ENCODE peak calls at places on chromosomes 6 and 20, in nine cellular contexts. P is GM12864; I is IMR-90; T is ovary; B is omental fat pad; X is spleen; J is CD4-positive, alpha-beta T cell; F is PC-9; R is endothelial cell of umbilical vein. O is an unnamed sample.

GRCh38 chr20:59645316-59645715 is 41.0 kb downstream of the PHACTR3 start:
- DNase-seq in P (no peak), I (no peak), T (no peak), X (peak), R (no peak), B (no peak), F (no peak), J (no peak), O (no peak)

GRCh38 chr6:38973178-38974057 is 75.2 kb upstream of the GLP1R start:
- DNase-seq in J (no peak), R (peak), X (no peak), B (no peak), P (peak), F (peak), I (peak), T (no peak), O (peak)

GRCh38 chr20:15705975-15706374 is 867.3 kb downstream of the KIF16B start:
- DNase-seq in F (no peak), X (no peak), J (no peak), T (no peak), B (no peak), I (no peak), P (no peak), R (peak), O (no peak)

GRCh38 chr20:41330343-41330720 is 10.3 kb upstream of the LPIN3 start:
- DNase-seq in R (no peak), T (no peak), I (peak), J (no peak), X (no peak), P (no peak), F (no peak), B (no peak), O (no peak)

GRCh38 chr20:60250251-60250650 is 292.0 kb downstream of the CDH26 start:
- DNase-seq in I (peak), F (no peak), X (no peak), B (no peak), R (no peak), P (no peak), J (no peak), T (no peak), O (no peak)

GRCh38 chr6:106609699-106610098 is 19.6 kb downstream of the RTN4IP1 start:
- DNase-seq in R (no peak), B (no peak), X (no peak), P (no peak), J (no peak), T (no peak), F (peak), I (no peak), O (no peak)

GRCh38 chr20:37886851-37887297 is 16.1 kb upstream of the VSTM2L start:
- DNase-seq in I (no peak), R (no peak), X (peak), B (no peak), F (no peak), P (no peak), T (no peak), J (no peak), O (no peak)

GRCh38 chr6:71979911-71980310 is 93.6 kb downstream of the RIMS1 start:
- DNase-seq in I (peak), B (no peak), J (no peak), T (no peak), F (no peak), R (no peak), X (no peak), P (no peak), O (no peak)

GRCh38 chr20:63498950-63499332 is at the start of gene EEF1A2:
- DNase-seq in R (no peak), X (peak), T (no peak), I (no peak), B (no peak), P (no peak), F (peak), J (peak), O (no peak)

GRCh38 chr6:20340459-20340858 is 61.2 kb upstream of the E2F3 start:
- DNase-seq in R (no peak), F (no peak), B (no peak), X (no peak), P (no peak), J (no peak), T (no peak), I (no peak), O (no peak)

GRCh38 chr6:168155193-168155592 is 76.2 kb upstream of the FRMD1 start:
- DNase-seq in J (no peak), X (no peak), T (no peak), I (peak), B (no peak), F (no peak), P (no peak), R (no peak), O (no peak)

GRCh38 chr20:45448250-45448649 is 21.3 kb upstream of the WFDC2 start:
- DNase-seq in R (no peak), P (no peak), F (no peak), J (no peak), I (no peak), B (no peak), T (no peak), X (no peak), O (no peak)

GRCh38 chr20:45449528-45449927 is 20.0 kb upstream of the WFDC2 start:
- DNase-seq in T (no peak), P (no peak), F (no peak), J (no peak), I (no peak), B (no peak), R (no peak), X (no peak), O (no peak)

GRCh38 chr20:45452772-45453171 is 16.8 kb upstream of the WFDC2 start:
- DNase-seq in P (no peak), T (no peak), X (no peak), R (no peak), I (no peak), J (no peak), B (no peak), F (no peak), O (no peak)

GRCh38 chr20:45452238-45452637 is 17.3 kb upstream of the WFDC2 start:
- DNase-seq in J (no peak), I (no peak), B (no peak), P (no peak), F (no peak), R (no peak), X (no peak), T (no peak), O (no peak)

DNA sequence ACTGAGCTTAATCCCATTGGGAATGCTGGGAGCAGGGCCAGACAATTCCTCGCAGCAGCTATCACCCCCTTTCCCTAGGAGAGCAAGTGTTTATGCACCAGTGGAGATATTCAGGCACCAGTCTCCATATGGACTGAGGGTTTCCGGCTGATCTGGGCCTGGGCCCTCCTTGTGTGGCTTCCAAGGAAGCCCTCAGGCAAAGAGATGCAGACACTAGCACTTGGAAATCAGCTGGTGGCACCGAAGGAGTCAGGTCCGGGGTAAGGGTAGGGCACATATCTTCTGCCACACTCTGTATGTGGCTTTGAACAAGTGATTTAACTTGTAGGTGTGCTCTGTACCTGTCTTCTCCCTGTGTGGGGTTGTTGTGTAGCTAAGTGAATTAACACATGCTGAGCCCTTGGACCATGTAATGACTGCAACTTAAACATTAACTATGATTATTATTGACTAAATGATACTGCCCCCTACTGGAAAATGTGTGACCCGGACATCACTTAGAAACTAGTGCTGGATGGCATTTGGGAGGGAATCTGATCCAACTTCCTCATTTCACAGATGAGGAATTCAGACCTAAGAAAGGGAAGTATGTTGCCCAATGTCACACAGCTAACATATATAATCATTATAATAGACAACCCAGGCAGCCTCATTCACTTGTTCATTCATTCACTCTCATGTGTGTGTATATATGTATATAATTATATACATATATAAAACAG is 19.3 kb upstream of the WFDC2 start:
- DNase-seq in R (peak), B (no peak), I (peak), F (no peak), P (no peak), X (no peak), T (no peak), J (no peak), O (peak)
- TF ChIP-seq CTCF in R (peak), B (no peak), I (peak), F (peak), P (peak), X (peak), T (no peak), J (peak), O (peak)

DNA sequence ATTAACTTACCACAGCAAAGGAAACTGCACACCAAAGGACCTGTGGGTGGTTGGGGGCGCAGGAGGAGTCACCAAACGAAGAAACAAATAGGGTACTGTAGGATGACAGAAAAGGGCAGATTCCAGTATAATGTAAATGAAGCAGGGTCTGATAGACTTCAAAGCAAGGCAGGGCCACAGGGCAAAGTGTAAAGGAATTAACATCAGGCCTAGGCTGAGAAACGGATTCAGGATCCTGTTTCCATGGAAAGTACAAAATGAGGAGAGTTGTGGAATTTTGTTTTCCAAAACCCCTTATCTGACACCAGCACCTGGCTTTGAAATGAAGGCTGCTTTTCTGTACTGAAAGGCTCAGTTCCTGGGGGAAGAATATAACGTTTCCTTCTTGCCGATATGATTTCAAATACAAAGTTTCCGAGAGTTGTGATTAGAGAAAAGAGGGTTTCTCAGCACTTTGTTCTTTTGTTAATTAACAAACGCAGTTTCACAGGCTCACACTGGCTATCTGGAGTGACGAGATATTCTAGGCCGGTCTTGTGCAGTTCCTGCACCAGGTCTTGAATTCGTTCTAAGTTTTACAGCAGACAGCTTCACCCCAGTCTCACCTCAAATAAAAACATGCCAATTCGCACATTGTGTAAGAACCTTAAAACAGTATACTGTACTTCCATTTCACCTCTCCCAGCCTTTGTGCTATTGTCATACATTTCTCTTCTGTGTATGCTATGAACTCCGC is 5.8 kb downstream of the DEFB123 start:
- DNase-seq in X (no peak), J (no peak), B (no peak), R (no peak), I (no peak), F (no peak), P (no peak), T (no peak), O (no peak)
- TF ChIP-seq CTCF in X (no peak), J (no peak), B (no peak), R (no peak), I (no peak), F (no peak), P (no peak), T (no peak), O (no peak)

GRCh38 chr20:44785768-44786167 is 24.6 kb downstream of the RIMS4 start:
- DNase-seq in R (no peak), B (no peak), X (no peak), I (no peak), F (no peak), P (no peak), T (no peak), J (no peak), O (no peak)
- TF ChIP-seq CTCF in R (no peak), B (no peak), X (no peak), I (no peak), F (no peak), P (no peak), T (no peak), J (no peak), O (no peak)

GRCh38 chr6:142823579-142823902 is 121.4 kb downstream of the HIVEP2 start:
- DNase-seq in P (no peak), X (no peak), I (no peak), R (no peak), B (no peak), F (no peak), J (no peak), T (no peak), O (no peak)

GRCh38 chr6:142821164-142821716 is 123.7 kb downstream of the HIVEP2 start:
- DNase-seq in R (no peak), B (no peak), J (no peak), T (no peak), F (no peak), P (no peak), I (no peak), X (no peak), O (no peak)

GRCh38 chr6:142822882-142823578 is 121.9 kb downstream of the HIVEP2 start:
- DNase-seq in F (no peak), B (no peak), P (no peak), J (no peak), X (peak), I (no peak), T (no peak), R (no peak), O (no peak)

GRCh38 chr6:142821860-142822259 is 123.1 kb downstream of the HIVEP2 start:
- DNase-seq in P (no peak), T (no peak), X (no peak), I (no peak), J (no peak), F (no peak), R (no peak), B (no peak), O (no peak)

GRCh38 chr6:142822383-142822782 is 122.6 kb downstream of the HIVEP2 start:
- DNase-seq in J (no peak), I (no peak), F (no peak), P (no peak), B (no peak), X (no peak), R (no peak), T (no peak), O (no peak)
- TF ChIP-seq CTCF in J (no peak), I (no peak), F (no peak), P (no peak), B (no peak), X (no peak), R (no peak), T (no peak), O (no peak)

GRCh38 chr6:111846061-111846460 is 27.2 kb downstream of the FYN start:
- DNase-seq in B (no peak), J (no peak), I (no peak), X (no peak), P (no peak), T (no peak), F (no peak), R (no peak), O (no peak)
- TF ChIP-seq CTCF in B (no peak), J (no peak), I (no peak), X (no peak), P (no peak), T (no peak), F (no peak), R (no peak), O (no peak)

GRCh38 chr6:3152689-3153088 is 4.7 kb downstream of the TUBB2A start:
- DNase-seq in X (no peak), R (no peak), B (no peak), P (no peak), J (no peak), I (no peak), T (no peak), F (no peak), O (no peak)

GRCh38 chr6:3162565-3163247 is 5.4 kb upstream of the TUBB2A start:
- DNase-seq in F (peak), B (no peak), T (peak), J (peak), R (peak), P (no peak), X (peak), I (peak), O (no peak)

GRCh38 chr6:3162067-3162497 is 4.7 kb upstream of the TUBB2A start:
- DNase-seq in X (no peak), P (no peak), B (no peak), T (no peak), R (no peak), J (no peak), I (no peak), F (no peak), O (no peak)

GRCh38 chr6:3159805-3160781 is 2.7 kb upstream of the TUBB2A start:
- DNase-seq in T (no peak), I (no peak), X (peak), F (peak), R (no peak), B (no peak), P (no peak), J (peak), O (no peak)

DNA sequence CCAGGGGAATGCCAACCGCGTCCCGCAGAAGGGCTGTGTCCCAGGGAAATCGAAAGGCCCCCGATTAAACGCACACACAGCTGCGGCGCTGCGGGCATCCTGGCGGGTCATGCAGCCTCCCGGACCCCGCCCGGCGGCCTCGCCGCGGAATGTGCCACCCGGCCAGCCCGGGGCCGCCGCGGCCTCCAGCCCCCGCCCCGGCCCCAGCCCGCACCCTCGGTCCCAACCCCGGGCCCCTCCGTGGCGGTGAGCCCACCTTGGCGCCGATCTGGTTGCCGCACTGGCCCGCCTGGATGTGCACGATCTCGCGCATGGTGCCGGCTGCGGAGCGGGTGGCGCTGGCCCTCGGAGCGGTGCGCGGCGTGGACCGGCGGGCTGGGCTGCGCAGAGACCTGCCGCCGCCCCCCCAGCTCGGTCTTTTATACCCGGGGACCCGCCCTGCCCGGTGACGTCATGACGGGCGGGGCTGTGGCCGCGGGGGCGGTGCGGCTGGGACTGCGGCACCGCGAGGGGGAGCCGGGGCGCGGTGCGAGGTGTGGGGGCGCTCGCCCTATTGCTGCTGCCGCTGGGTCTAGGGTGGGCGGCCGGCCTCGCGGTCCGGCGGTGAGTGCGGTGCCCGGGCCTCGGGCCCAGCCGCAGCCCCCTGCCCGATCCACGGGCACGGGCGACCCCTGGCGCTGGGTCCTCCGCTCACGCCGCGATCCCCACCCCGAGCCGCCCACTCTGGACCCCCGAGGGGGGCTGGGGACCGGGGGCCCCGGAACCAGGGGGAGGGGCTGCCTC is at the start of gene TUBB2A:
- DNase-seq in T (peak), P (no peak), X (peak), I (peak), F (peak), J (peak), R (peak), B (peak), O (peak)
- TF ChIP-seq CTCF in T (peak), P (peak), X (peak), I (peak), F (peak), J (peak), R (peak), B (no peak), O (peak)

GRCh38 chr6:116969211-116969863 is 92.3 kb downstream of the RFX6 start:
- DNase-seq in F (peak), X (no peak), T (no peak), I (peak), J (no peak), P (peak), R (peak), B (no peak), O (peak)

GRCh38 chr6:116963972-116964371 is 86.9 kb downstream of the RFX6 start:
- DNase-seq in B (no peak), I (no peak), F (no peak), T (no peak), R (no peak), P (no peak), J (no peak), X (no peak), O (no peak)

GRCh38 chr6:116971959-116972358 is 94.9 kb downstream of the RFX6 start:
- DNase-seq in J (no peak), P (peak), F (peak), X (no peak), B (no peak), T (no peak), R (peak), I (peak), O (no peak)

DNA sequence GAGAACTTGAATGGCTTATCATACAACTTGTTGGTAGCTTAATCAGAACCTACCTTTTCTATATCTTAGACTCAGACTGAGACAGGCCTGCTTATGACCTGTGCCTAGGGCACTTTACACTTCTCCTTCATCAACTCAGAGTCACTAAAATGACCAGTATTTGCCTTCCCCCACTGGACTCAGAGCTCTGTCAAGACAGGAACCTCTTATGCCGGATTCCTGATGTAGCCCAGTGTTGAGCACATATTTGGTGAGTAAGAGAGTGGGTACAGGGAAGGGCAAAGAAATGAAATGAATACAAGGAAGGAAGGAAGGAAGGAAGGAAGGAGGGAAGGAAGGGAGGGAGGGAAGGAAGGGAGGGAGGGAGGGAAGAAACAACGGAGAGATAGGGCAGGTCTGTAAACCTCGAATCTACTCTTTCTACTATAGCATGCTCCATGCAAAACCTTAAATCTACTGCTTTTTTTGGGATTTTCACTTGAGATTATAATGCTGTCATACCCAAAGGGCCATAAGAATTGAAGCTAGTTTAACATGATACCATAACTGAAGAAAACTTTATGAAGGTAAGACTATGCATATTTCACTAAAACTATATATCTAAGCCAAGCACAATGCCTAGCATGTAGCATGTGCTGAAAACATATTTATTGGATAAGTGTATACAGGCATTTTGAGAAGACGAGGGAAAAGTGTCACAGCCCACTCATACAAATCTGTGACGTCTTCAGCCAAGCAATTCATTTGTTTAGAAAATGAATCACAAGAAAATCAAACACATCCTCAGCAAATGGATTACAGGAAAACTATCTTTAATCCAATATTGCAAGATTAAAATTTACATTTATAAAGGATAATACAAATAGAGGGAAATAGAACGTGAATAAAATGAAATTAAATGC is 89.9 kb downstream of the RFX6 start:
- DNase-seq in P (no peak), I (no peak), B (no peak), F (no peak), R (no peak), T (no peak), X (no peak), J (no peak), O (no peak)
- TF ChIP-seq CTCF in P (no peak), I (no peak), B (no peak), F (no peak), R (no peak), T (no peak), X (no peak), J (no peak), O (no peak)